ENCODE peak calls at places on chromosomes 13 and 19, in eight cellular contexts. H is AG04450; K is activated T-cell treated with anti-CD3 and anti-CD28 coated beads for 1 hour; N is activated naive CD8-positive, alpha-beta T cell treated with anti-CD3 and anti-CD28 coated beads, Interleukin-2, amount 50 U/mL, for 24 hours; J is NCI-H1105 treated with DMSO at 0.1 percent for 48 hours; M is GM12865; W is Daoy; Q is T-helper 1 cell. V is an unnamed sample.

GRCh38 chr19:956747-957451 is 27.2 kb upstream of the WDR18 start:
- DNase-seq in H (no peak), J (no peak), K (no peak), N (no peak), Q (no peak), W (peak; percentile 35), M (no peak), V (no peak)

GRCh38 chr19:10419646-10420443 is 493 bp upstream of the PDE4A start:
- DNase-seq in K (no peak), W (peak; percentile 92), J (peak; percentile 28), N (peak; percentile 68), H (no peak), Q (peak; percentile 78), M (peak; percentile 73), V (peak; percentile 60)

GRCh38 chr13:67996101-67996500 is 766.0 kb upstream of the PCDH9 start:
- DNase-seq in H (no peak), N (no peak), J (no peak), K (no peak), W (no peak), Q (no peak), M (no peak), V (no peak)

GRCh38 chr19:45630463-45630862 is 8.7 kb downstream of the EML2 start:
- DNase-seq in N (no peak), Q (peak; percentile 62), J (no peak), W (peak; percentile 86), M (peak; percentile 82), H (no peak), K (no peak), V (peak; percentile 88)

GRCh38 chr13:102049853-102050252 is 352.0 kb downstream of the FGF14 start:
- DNase-seq in M (no peak), Q (no peak), W (no peak), H (no peak), J (no peak), N (no peak), K (no peak), V (no peak)

GRCh38 chr13:66657165-66657895 is 572.8 kb downstream of the PCDH9 start:
- DNase-seq in K (no peak), M (no peak), J (peak; percentile 100), Q (no peak), W (peak; percentile 3), N (no peak), H (peak; percentile 91), V (no peak)

GRCh38 chr19:38478273-38478971 is 44.9 kb downstream of the RYR1 start:
- DNase-seq in H (no peak), K (no peak), J (no peak), Q (peak; percentile 19), W (peak; percentile 50), N (no peak), M (peak; percentile 38), V (peak; percentile 32)

GRCh38 chr19:50567052-50567841 is 988 bp downstream of the LRRC4B start:
- DNase-seq in W (peak; percentile 52), H (no peak), Q (no peak), N (no peak), J (peak; percentile 18), K (no peak), M (no peak), V (no peak)

GRCh38 chr19:5048727-5049553 is 80.0 kb downstream of the KDM4B start:
- DNase-seq in H (no peak), M (no peak), W (peak; percentile 90), J (no peak), Q (no peak), N (no peak), K (no peak), V (peak; percentile 91)

GRCh38 chr13:42036711-42037110 is 11.7 kb upstream of the DGKH start:
- DNase-seq in J (no peak), Q (no peak), N (no peak), H (no peak), W (no peak), K (no peak), M (no peak), V (no peak)

GRCh38 chr13:109616021-109616420 is 170.4 kb downstream of the IRS2 start:
- DNase-seq in Q (no peak), N (no peak), H (no peak), K (no peak), W (no peak), M (no peak), J (no peak), V (no peak)

GRCh38 chr19:58559275-58560006 is 1.0 kb upstream of the UBE2M start:
- DNase-seq in N (peak; percentile 89), H (peak; percentile 77), K (no peak), M (peak; percentile 97), J (no peak), Q (peak; percentile 79), W (peak; percentile 97), V (peak; percentile 99)